ENCODE peak calls at places on chromosomes 3 and 15, in six cellular contexts. Z is HFFc6, E is mesothelial cell of epicardium, H is fibroblast of the aortic adventitia, P is tibial artery, O is OCI-LY7. F is an unnamed sample.
A peak's percentile ranks its signal among the peaks of the same experiment; 100 is the strongest.

GRCh38 chr3:136250862-136251460 is 821 bp downstream of the PCCB start:
- DNase-seq in Z (peak; percentile 10), O (peak; percentile 31), E (no peak), P (peak; percentile 61), H (peak; percentile 71), F (peak; percentile 82)

GRCh38 chr3:51391566-51392300 is 648 bp downstream of the RBM15B start:
- DNase-seq in O (peak; percentile 59), Z (peak; percentile 7), E (no peak), P (no peak), H (no peak), F (no peak)

GRCh38 chr3:177470200-177470941 is 273.1 kb upstream of the TBL1XR1 start:
- DNase-seq in P (no peak), E (no peak), H (no peak), Z (peak; percentile 48), O (no peak), F (no peak)

GRCh38 chr15:37370938-37371337 is 270.6 kb upstream of the MEIS2 start:
- DNase-seq in Z (no peak), O (no peak), E (no peak), H (no peak), P (no peak), F (no peak)

GRCh38 chr3:195194559-195195161 is 76.3 kb downstream of the XXYLT1 start:
- DNase-seq in H (no peak), P (no peak), E (no peak), Z (no peak), O (no peak), F (no peak)

GRCh38 chr3:188513662-188514328 is 359.8 kb downstream of the LPP start:
- DNase-seq in E (no peak), Z (no peak), H (no peak), P (no peak), O (no peak), F (no peak)

GRCh38 chr3:151841801-151842200 is 27.9 kb downstream of the AADAC start:
- DNase-seq in E (no peak), Z (peak; percentile 24), H (no peak), O (no peak), P (no peak), F (no peak)

GRCh38 chr3:60355825-60356224 is 895.4 kb downstream of the FHIT start:
- DNase-seq in Z (no peak), O (no peak), E (no peak), P (no peak), H (no peak), F (no peak)

GRCh38 chr3:136135039-136135802 is 60.9 kb downstream of the MSL2 start:
- DNase-seq in E (no peak), P (no peak), H (peak; percentile 66), O (no peak), Z (no peak), F (no peak)

GRCh38 chr15:67241132-67241855 is 13.2 kb downstream of the AAGAB start:
- DNase-seq in O (peak; percentile 19), E (no peak), Z (no peak), P (no peak), H (no peak), F (no peak)

GRCh38 chr15:70061086-70061370 is 36.7 kb downstream of the TLE3 start:
- DNase-seq in Z (no peak), O (no peak), H (no peak), E (no peak), P (no peak), F (no peak)

GRCh38 chr3:53166781-53167291 is 5.8 kb downstream of the PRKCD start:
- DNase-seq in P (peak; percentile 74), O (no peak), Z (peak; percentile 63), E (no peak), H (peak; percentile 74), F (peak; percentile 81)

GRCh38 chr3:156483426-156483825 is 71.5 kb downstream of the SSR3 start:
- DNase-seq in E (no peak), H (peak; percentile 82), O (peak; percentile 42), P (no peak), Z (peak; percentile 78), F (no peak)

GRCh38 chr3:180433172-180433571 is 168.8 kb upstream of the TTC14 start:
- DNase-seq in E (no peak), H (peak; percentile 90), Z (peak; percentile 89), O (no peak), P (no peak), F (no peak)

GRCh38 chr3:178397836-178398235 is 138.4 kb upstream of the KCNMB2 start:
- DNase-seq in Z (no peak), O (no peak), H (peak; percentile 49), P (no peak), E (no peak), F (no peak)

GRCh38 chr3:187629711-187630110 is 40.5 kb downstream of the SST start:
- DNase-seq in E (no peak), H (no peak), Z (peak; percentile 86), P (no peak), O (no peak), F (no peak)

GRCh38 chr3:149732234-149732633 is 20.1 kb downstream of the COMMD2 start:
- DNase-seq in Z (no peak), P (no peak), E (no peak), H (no peak), O (no peak), F (no peak)

GRCh38 chr15:77532846-77533245 is 99.9 kb downstream of the LINGO1 start:
- DNase-seq in H (no peak), P (no peak), O (no peak), E (no peak), Z (no peak), F (no peak)

GRCh38 chr3:180983136-180983535 is 6.4 kb downstream of the DNAJC19 start:
- DNase-seq in Z (no peak), O (no peak), H (no peak), P (no peak), E (no peak), F (no peak)

GRCh38 chr3:150216041-150216811 is 191.9 kb upstream of the TSC22D2 start:
- DNase-seq in H (peak; percentile 95), Z (no peak), P (peak; percentile 82), E (no peak), O (no peak), F (peak; percentile 50)

GRCh38 chr3:187318819-187319616 is 27.5 kb upstream of the MASP1 start:
- DNase-seq in H (peak; percentile 86), Z (peak; percentile 40), E (no peak), O (peak; percentile 69), P (peak; percentile 69), F (peak; percentile 46)

GRCh38 chr15:76064375-76064774 is 4.6 kb downstream of the TMEM266 start:
- DNase-seq in E (no peak), O (no peak), Z (no peak), H (no peak), P (no peak), F (no peak)

GRCh38 chr3:43894176-43895049 is 203.7 kb downstream of the ABHD5 start:
- DNase-seq in H (peak; percentile 69), Z (no peak), O (peak; percentile 89), E (peak; percentile 75), P (peak; percentile 31), F (no peak)

GRCh38 chr15:91752081-91752810 is 101.3 kb upstream of the SLCO3A1 start:
- DNase-seq in P (no peak), O (no peak), H (no peak), Z (no peak), E (no peak), F (no peak)

GRCh38 chr3:70832035-70832795 is 519.8 kb upstream of the MDFIC2 start:
- DNase-seq in O (no peak), Z (peak; percentile 82), H (peak; percentile 98), P (peak; percentile 52), E (no peak), F (no peak)

GRCh38 chr3:105662326-105662725 is 206.5 kb downstream of the CBLB start:
- DNase-seq in Z (peak; percentile 19), H (peak; percentile 30), P (no peak), E (no peak), O (no peak), F (no peak)

GRCh38 chr3:15495461-15496340 is 25.8 kb downstream of the COLQ start:
- DNase-seq in Z (no peak), E (no peak), P (no peak), O (no peak), H (no peak), F (no peak)

GRCh38 chr3:122255757-122256439 is 69.2 kb upstream of the CSTA start:
- DNase-seq in P (no peak), H (no peak), E (no peak), O (peak; percentile 13), Z (no peak), F (no peak)

DNA sequence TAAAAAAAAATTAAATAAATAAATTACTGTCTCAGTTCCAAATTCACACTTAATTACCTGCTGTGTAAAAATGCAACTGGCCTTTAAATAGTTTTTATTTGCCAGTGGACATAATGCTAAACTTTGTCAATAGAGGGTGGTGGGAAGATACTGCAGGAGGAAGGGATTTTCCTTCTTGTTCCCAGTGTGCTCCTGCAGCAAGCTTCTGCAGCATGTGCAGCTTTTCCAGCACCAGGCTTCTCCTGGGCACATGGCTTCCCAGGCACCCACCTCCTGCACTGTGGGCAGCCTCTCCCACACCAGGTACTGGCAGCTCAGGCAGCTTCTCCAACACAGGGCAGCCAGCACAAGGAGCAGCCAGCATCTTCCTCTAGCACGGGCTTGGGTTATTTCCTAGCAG is 29.6 kb upstream of the BBX start:
- DNase-seq in H (no peak), Z (no peak), E (no peak), O (no peak), P (no peak), F (no peak)
- TF ChIP-seq CTCF in H (no peak), Z (no peak), E (no peak), O (no peak), P (no peak), F (no peak)

GRCh38 chr3:189822726-189823125 is 191.5 kb downstream of the TP63 start:
- DNase-seq in H (no peak), E (no peak), O (no peak), P (no peak), Z (no peak), F (no peak)
- TF ChIP-seq CTCF in H (peak; percentile 14), E (no peak), O (peak; percentile 41), P (no peak), Z (no peak), F (no peak)

DNA sequence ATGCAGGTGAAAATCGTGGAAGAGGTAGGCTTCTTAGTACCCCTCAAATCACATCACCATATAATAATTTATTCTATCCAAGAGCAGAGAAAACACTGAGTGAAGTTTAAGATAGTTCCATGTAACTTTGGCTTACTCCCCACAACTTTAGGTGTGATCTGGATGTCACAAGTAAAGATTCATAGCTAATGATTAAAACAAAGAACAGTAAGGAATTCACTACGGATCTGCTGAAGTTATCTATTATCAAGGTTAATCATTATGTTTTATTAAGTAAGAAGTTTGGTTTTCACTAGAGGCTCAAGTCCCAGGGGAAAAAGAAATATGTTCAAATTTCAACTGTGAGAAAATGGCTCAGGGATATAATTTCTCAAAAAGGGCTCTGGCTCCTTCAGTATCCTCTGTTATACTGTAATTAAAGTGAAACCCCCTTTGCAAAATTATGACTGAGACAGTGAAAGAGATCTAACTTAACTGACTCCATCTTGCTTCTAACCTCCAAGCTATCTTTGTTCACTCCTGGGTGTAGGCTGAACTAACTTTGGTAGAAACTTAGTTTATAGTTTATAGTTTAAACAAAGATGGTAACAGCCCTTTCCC is 17.1 kb downstream of the CD80 start:
- DNase-seq in O (no peak), H (no peak), E (no peak), Z (no peak), P (no peak), F (no peak)
- TF ChIP-seq CTCF in O (no peak), H (no peak), E (no peak), Z (no peak), P (no peak), F (no peak)

DNA sequence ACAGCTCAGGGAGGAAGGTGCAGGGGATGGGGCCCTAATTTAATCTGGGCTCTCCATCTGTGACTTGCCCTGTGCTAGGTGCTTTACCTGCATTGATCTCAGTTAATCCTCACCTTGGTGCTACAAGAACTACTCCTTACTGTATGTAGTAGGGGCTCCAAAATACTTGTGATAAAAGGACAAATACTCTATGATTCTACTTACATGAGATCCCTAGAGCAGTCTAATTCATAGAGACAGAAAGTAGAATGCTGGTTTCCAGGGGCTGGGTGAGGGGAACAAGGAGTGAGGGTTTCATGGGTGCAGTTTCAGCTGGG is 67.2 kb downstream of the SLC6A1 start:
- DNase-seq in P (no peak), Z (no peak), H (no peak), E (no peak), O (no peak), F (no peak)
- TF ChIP-seq CTCF in P (no peak), Z (peak; percentile 45), H (no peak), E (peak; percentile 18), O (peak; percentile 44), F (no peak)

F was measured in WERI-Rb-1.